ENCODE peak calls at places on chromosomes 5 and 9, in ten cellular contexts. K is uterus, V is SK-N-SH, I is mucosa of descending colon, Y is cardiac muscle cell, G is tibial nerve, J is transverse colon, Q is RWPE1, P is astrocyte of the spinal cord, T is MM.1S. R is an unnamed sample.

GRCh38 chr5:37323607-37324006 is 47.3 kb downstream of the NUP155 start:
- DNase-seq in K (no peak), V (no peak), I (no peak), Y (no peak), G (no peak), J (no peak), Q (no peak), P (no peak), T (no peak), R (no peak)

GRCh38 chr5:154811653-154812465 is 38.5 kb downstream of the FAXDC2 start:
- DNase-seq in K (peak), V (peak), I (peak), Y (peak), G (peak), J (peak), Q (peak), P (peak), T (peak), R (peak)

GRCh38 chr5:98774192-98775046 is 956 bp downstream of the RGMB start:
- DNase-seq in K (peak), V (peak), I (peak), Y (peak), G (peak), J (peak), Q (peak), P (peak), T (peak), R (peak)

GRCh38 chr9:12266758-12267157 is 426.4 kb upstream of the TYRP1 start:
- DNase-seq in K (no peak), V (no peak), I (no peak), Y (peak), G (no peak), J (no peak), Q (no peak), P (no peak), T (no peak), R (no peak)

GRCh38 chr9:135884328-135885035 is 22.9 kb downstream of the CAMSAP1 start:
- DNase-seq in K (no peak), V (no peak), I (no peak), Y (no peak), G (no peak), J (no peak), Q (no peak), P (peak), T (no peak), R (no peak)

GRCh38 chr5:179889885-179890284 is 17.8 kb downstream of the TBC1D9B start:
- DNase-seq in K (no peak), V (no peak), I (no peak), Y (no peak), G (no peak), J (no peak), Q (no peak), P (no peak), T (no peak), R (no peak)

GRCh38 chr5:74360535-74361210 is 279.9 kb downstream of the ENC1 start:
- DNase-seq in K (no peak), V (no peak), I (no peak), Y (no peak), G (no peak), J (no peak), Q (no peak), P (peak), T (no peak), R (no peak)

GRCh38 chr5:95261369-95262175 is 23.3 kb downstream of the MCTP1 start:
- DNase-seq in K (no peak), V (no peak), I (peak), Y (peak), G (peak), J (no peak), Q (peak), P (peak), T (peak), R (no peak)

GRCh38 chr9:114308361-114308950 is 14.4 kb upstream of the ORM1 start:
- DNase-seq in K (peak), V (no peak), I (no peak), Y (no peak), G (no peak), J (no peak), Q (no peak), P (no peak), T (no peak), R (no peak)

GRCh38 chr5:392431-392988 is 50.5 kb upstream of the EXOC3 start:
- DNase-seq in K (peak), V (no peak), I (peak), Y (no peak), G (no peak), J (no peak), Q (no peak), P (peak), T (no peak), R (peak)

GRCh38 chr9:77442436-77442835 is 205.7 kb downstream of the GNA14 start:
- DNase-seq in K (no peak), V (no peak), I (no peak), Y (no peak), G (no peak), J (no peak), Q (no peak), P (no peak), T (no peak), R (no peak)

GRCh38 chr5:128885649-128886255 is 79.5 kb upstream of the SLC27A6 start:
- DNase-seq in K (no peak), V (no peak), I (no peak), Y (peak), G (no peak), J (no peak), Q (no peak), P (no peak), T (no peak), R (no peak)

DNA sequence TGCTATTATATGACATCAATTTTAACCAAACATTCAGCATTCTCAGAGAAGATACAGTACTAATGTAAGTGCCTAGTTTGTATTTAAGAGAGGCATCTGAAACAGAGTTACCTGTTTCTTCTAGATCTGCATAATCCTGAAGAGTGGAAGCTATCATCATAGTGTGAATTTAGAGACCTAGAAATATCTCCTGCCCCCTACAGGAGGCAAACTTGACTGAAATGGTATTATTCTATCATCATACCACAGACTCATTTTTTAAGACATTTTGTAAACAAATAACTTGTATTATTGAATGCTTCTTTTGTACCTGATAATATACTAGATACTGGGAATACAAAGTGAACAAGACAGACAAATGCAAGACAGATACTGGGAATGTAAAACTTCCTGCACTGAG is 216.8 kb upstream of the RPS23 start:
- DNase-seq in K (no peak), V (no peak), I (no peak), Y (no peak), G (no peak), J (no peak), Q (no peak), P (no peak), T (no peak), R (no peak)
- TF ChIP-seq CTCF in K (no peak), V (peak), I (no peak), Y (peak), G (no peak), J (no peak), Q (no peak), P (peak), T (peak), R (no peak)

GRCh38 chr9:123927625-123928308 is 2.2 kb downstream of the DENND1A start:
- DNase-seq in K (no peak), V (no peak), I (peak), Y (no peak), G (no peak), J (peak), Q (peak), P (peak), T (peak), R (peak)

GRCh38 chr9:123926986-123927385 is 2.9 kb downstream of the DENND1A start:
- DNase-seq in K (no peak), V (no peak), I (no peak), Y (no peak), G (no peak), J (no peak), Q (no peak), P (no peak), T (no peak), R (no peak)

GRCh38 chr9:123929177-123929869 is 603 bp downstream of the DENND1A start:
- DNase-seq in K (peak), V (no peak), I (peak), Y (no peak), G (no peak), J (peak), Q (peak), P (no peak), T (peak), R (peak)

GRCh38 chr9:123929870-123930831 is at the start of gene DENND1A:
- DNase-seq in K (peak), V (peak), I (peak), Y (peak), G (peak), J (peak), Q (peak), P (peak), T (peak), R (peak)

GRCh38 chr9:123928471-123929176 is 1.3 kb downstream of the DENND1A start:
- DNase-seq in K (no peak), V (peak), I (no peak), Y (no peak), G (peak), J (no peak), Q (no peak), P (peak), T (peak), R (peak)
- TF ChIP-seq CTCF in K (no peak), V (no peak), I (no peak), Y (no peak), G (no peak), J (no peak), Q (no peak), P (no peak), T (no peak), R (no peak)

GRCh38 chr9:95341262-95342011 is 23.9 kb upstream of the FANCC start:
- DNase-seq in K (no peak), V (no peak), I (peak), Y (peak), G (no peak), J (no peak), Q (no peak), P (no peak), T (no peak), R (no peak)
- TF ChIP-seq CTCF in K (no peak), V (no peak), I (no peak), Y (peak), G (peak), J (peak), Q (no peak), P (peak), T (no peak), R (peak)

DNA sequence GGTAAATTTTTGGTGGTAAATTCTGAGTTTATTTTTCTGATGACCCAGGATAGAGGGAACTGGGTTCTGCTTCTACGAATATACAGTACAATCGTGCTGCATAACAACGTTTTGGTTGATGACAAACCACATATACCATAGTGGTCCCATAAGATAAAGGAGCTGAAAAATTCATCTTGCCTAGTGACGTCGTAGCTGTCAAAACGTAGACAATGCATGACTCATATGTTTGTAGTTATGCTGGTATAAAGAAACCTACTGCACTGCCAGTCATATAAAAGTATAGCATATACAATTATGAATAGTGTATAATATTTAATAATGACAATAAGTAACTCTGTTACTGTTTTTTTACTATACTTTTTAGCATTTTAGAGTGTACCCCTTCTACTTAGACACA is 244.0 kb downstream of the GAS1 start:
- DNase-seq in K (no peak), V (no peak), I (no peak), Y (no peak), G (no peak), J (no peak), Q (no peak), P (no peak), T (no peak), R (no peak)
- TF ChIP-seq CTCF in K (no peak), V (no peak), I (no peak), Y (no peak), G (no peak), J (no peak), Q (no peak), P (no peak), T (no peak), R (no peak)

GRCh38 chr5:40716000-40716399 is 36.3 kb downstream of the PTGER4 start:
- DNase-seq in K (no peak), V (no peak), I (no peak), Y (no peak), G (no peak), J (no peak), Q (peak), P (no peak), T (no peak), R (no peak)
- TF ChIP-seq CTCF in K (no peak), V (peak), I (no peak), Y (peak), G (no peak), J (no peak), Q (no peak), P (peak), T (peak), R (no peak)

DNA sequence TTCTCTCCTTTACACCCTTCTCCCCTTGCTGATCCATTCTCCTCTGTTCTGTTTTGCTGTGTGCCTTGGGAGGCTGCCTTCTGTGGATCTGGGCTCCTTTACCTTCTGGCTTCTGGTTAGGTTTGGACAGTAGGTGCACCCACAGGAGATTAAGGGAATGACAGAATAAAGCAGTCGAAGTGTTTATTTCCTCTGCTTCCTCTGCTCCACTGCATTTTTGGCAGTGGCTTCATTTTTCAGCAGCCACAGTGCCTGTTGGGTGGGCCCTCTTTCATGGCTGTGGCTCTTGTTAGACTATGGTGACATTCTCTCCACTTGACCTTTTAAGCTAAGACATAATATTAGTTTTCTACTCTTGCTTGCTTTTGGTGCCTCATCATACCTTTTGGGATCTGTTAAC is 144.1 kb downstream of the CCDC171 start:
- DNase-seq in K (no peak), V (no peak), I (no peak), Y (no peak), G (no peak), J (no peak), Q (no peak), P (no peak), T (no peak), R (no peak)
- TF ChIP-seq CTCF in K (no peak), V (peak), I (no peak), Y (no peak), G (no peak), J (no peak), Q (no peak), P (no peak), T (no peak), R (no peak)

GRCh38 chr9:4541848-4542247 is 51.6 kb downstream of the SLC1A1 start:
- DNase-seq in K (no peak), V (no peak), I (no peak), Y (no peak), G (no peak), J (no peak), Q (no peak), P (no peak), T (no peak), R (no peak)

GRCh38 chr9:4538107-4538506 is 47.8 kb downstream of the SLC1A1 start:
- DNase-seq in K (no peak), V (no peak), I (no peak), Y (no peak), G (no peak), J (no peak), Q (no peak), P (no peak), T (no peak), R (no peak)

GRCh38 chr9:4538621-4539020 is 48.4 kb downstream of the SLC1A1 start:
- DNase-seq in K (no peak), V (peak), I (no peak), Y (no peak), G (no peak), J (no peak), Q (no peak), P (no peak), T (no peak), R (no peak)

GRCh38 chr9:4540425-4540824 is 50.2 kb downstream of the SLC1A1 start:
- DNase-seq in K (no peak), V (no peak), I (no peak), Y (no peak), G (no peak), J (no peak), Q (no peak), P (no peak), T (no peak), R (no peak)

DNA sequence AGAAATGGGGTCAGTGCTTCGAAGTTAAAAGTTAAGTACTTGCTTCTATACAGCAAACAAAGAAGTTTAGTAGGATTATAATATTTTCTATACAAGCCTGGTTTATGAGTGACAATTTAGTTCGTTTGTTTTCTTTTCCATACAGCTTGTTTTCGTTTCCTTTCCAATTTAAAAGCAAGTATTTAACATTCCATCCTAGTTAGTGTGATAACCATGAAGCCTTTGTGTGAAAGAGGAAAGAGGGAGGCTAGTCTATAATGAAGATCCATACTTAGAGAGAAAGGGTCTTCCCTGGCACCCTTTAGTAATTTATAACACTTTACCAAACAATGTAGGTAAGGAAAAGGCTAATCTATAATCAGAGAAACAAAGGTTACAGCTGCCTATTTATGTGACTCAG is 51.0 kb downstream of the SLC1A1 start:
- DNase-seq in K (no peak), V (no peak), I (no peak), Y (no peak), G (no peak), J (no peak), Q (no peak), P (no peak), T (no peak), R (no peak)
- TF ChIP-seq CTCF in K (no peak), V (no peak), I (no peak), Y (no peak), G (no peak), J (no peak), Q (no peak), P (no peak), T (no peak), R (no peak)

GRCh38 chr5:116415182-116415581 is 159.4 kb downstream of the SEMA6A start:
- DNase-seq in K (no peak), V (no peak), I (no peak), Y (no peak), G (no peak), J (no peak), Q (no peak), P (no peak), T (no peak), R (no peak)
- TF ChIP-seq CTCF in K (no peak), V (no peak), I (no peak), Y (no peak), G (no peak), J (no peak), Q (no peak), P (no peak), T (no peak), R (no peak)